ENCODE peak calls at places on chromosomes 5 and 9, in ten cellular contexts. N is GM03348; P is stimulated activated CD8-positive, alpha-beta memory T cell treated with anti-CD3 and anti-CD28 coated beads, Interleukin-12 subunit alpha, Interleukin-12 subunit beta, amount 100 ng/mL, for 1 hour; V is stimulated activated CD4-positive, alpha-beta T cell treated with anti-CD3 and anti-CD28 coated beads, Interleukin-2, amount 100 ng/mL, for 48 hours; B is globus pallidus; Y is activated T-cell treated with anti-CD3 and anti-CD28 coated beads for 1 hour; F is endodermal cell; L is brain microvascular endothelial cell; S is T-cell; G is gastrocnemius medialis. R is an unnamed sample.

GRCh38 chr9:133273819-133274218 is 1.2 kb downstream of the ABO start:
- DNase-seq in N (no peak), P (no peak), V (no peak), B (no peak), Y (no peak), F (no peak), L (no peak), S (no peak), G (no peak), R (no peak)

GRCh38 chr5:58606064-58606463 is 23.2 kb downstream of the RAB3C start:
- DNase-seq in N (no peak), P (no peak), V (no peak), B (no peak), Y (no peak), F (no peak), L (no peak), S (no peak), G (no peak), R (no peak)

GRCh38 chr9:72997387-72997995 is 44.6 kb upstream of the ALDH1A1 start:
- DNase-seq in N (no peak), P (no peak), V (no peak), B (no peak), Y (no peak), F (peak), L (no peak), S (no peak), G (no peak), R (peak)

GRCh38 chr9:99399476-99399875 is 177.4 kb downstream of the SEC61B start:
- DNase-seq in N (no peak), P (no peak), V (no peak), B (no peak), Y (no peak), F (no peak), L (no peak), S (no peak), G (no peak), R (no peak)

GRCh38 chr5:54385994-54386393 is 69.5 kb upstream of the HSPB3 start:
- DNase-seq in N (no peak), P (no peak), V (no peak), B (no peak), Y (no peak), F (no peak), L (peak), S (no peak), G (no peak), R (no peak)

GRCh38 chr5:122929980-122930379 is 84.6 kb downstream of the SNX24 start:
- DNase-seq in N (no peak), P (no peak), V (no peak), B (no peak), Y (no peak), F (no peak), L (no peak), S (no peak), G (no peak), R (no peak)

GRCh38 chr5:177983763-177984564 is 12.1 kb downstream of the PROP1 start:
- DNase-seq in N (no peak), P (no peak), V (no peak), B (no peak), Y (no peak), F (no peak), L (no peak), S (no peak), G (no peak), R (peak)

GRCh38 chr5:178227138-178227659 is 5.4 kb downstream of the PHYKPL start:
- DNase-seq in N (no peak), P (no peak), V (no peak), B (no peak), Y (no peak), F (no peak), L (peak), S (no peak), G (no peak), R (no peak)

GRCh38 chr5:122907238-122907637 is 61.8 kb downstream of the SNX24 start:
- DNase-seq in N (peak), P (no peak), V (no peak), B (no peak), Y (no peak), F (no peak), L (peak), S (no peak), G (no peak), R (no peak)

GRCh38 chr5:143114481-143114880 is 289.0 kb downstream of the NR3C1 start:
- DNase-seq in N (no peak), P (no peak), V (no peak), B (no peak), Y (no peak), F (no peak), L (no peak), S (no peak), G (no peak), R (no peak)

GRCh38 chr9:82783045-82783444 is 279.9 kb downstream of the RASEF start:
- DNase-seq in N (no peak), P (no peak), V (no peak), B (no peak), Y (no peak), F (no peak), L (no peak), S (no peak), G (no peak), R (no peak)

GRCh38 chr9:134375011-134375390 is 48.7 kb downstream of the RXRA start:
- DNase-seq in N (peak), P (no peak), V (no peak), B (no peak), Y (no peak), F (no peak), L (no peak), S (no peak), G (peak), R (peak)

GRCh38 chr5:140549237-140550144 is 2.0 kb downstream of the EIF4EBP3 start:
- DNase-seq in N (peak), P (no peak), V (no peak), B (peak), Y (no peak), F (peak), L (peak), S (no peak), G (peak), R (peak)

GRCh38 chr9:38117646-38118045 is 48.6 kb upstream of the SHB start:
- DNase-seq in N (no peak), P (no peak), V (no peak), B (no peak), Y (no peak), F (no peak), L (no peak), S (no peak), G (no peak), R (no peak)

GRCh38 chr9:120978987-120979386 is 52.4 kb upstream of the TRAF1 start:
- DNase-seq in N (no peak), P (no peak), V (no peak), B (no peak), Y (no peak), F (no peak), L (no peak), S (no peak), G (no peak), R (no peak)

GRCh38 chr9:89850153-89850552 is 245.3 kb downstream of the GADD45G start:
- DNase-seq in N (no peak), P (no peak), V (no peak), B (no peak), Y (no peak), F (peak), L (no peak), S (no peak), G (no peak), R (no peak)

GRCh38 chr5:79640571-79641055 is 28.4 kb downstream of the TENT2 start:
- DNase-seq in N (no peak), P (no peak), V (no peak), B (no peak), Y (no peak), F (no peak), L (no peak), S (no peak), G (no peak), R (no peak)

GRCh38 chr5:13932561-13932960 is 11.9 kb downstream of the DNAH5 start:
- DNase-seq in N (no peak), P (no peak), V (no peak), B (no peak), Y (no peak), F (no peak), L (no peak), S (no peak), G (no peak), R (no peak)

GRCh38 chr5:132655821-132656773 is 1.9 kb upstream of the IL13 start:
- DNase-seq in N (peak), P (no peak), V (no peak), B (peak), Y (no peak), F (peak), L (no peak), S (peak), G (no peak), R (peak)

GRCh38 chr9:35521708-35522107 is 31.8 kb downstream of the RUSC2 start:
- DNase-seq in N (peak), P (no peak), V (no peak), B (no peak), Y (no peak), F (no peak), L (peak), S (no peak), G (peak), R (no peak)

GRCh38 chr5:66454186-66455078 is 141.8 kb upstream of the MAST4 start:
- DNase-seq in N (peak), P (no peak), V (no peak), B (no peak), Y (no peak), F (no peak), L (peak), S (no peak), G (no peak), R (no peak)

GRCh38 chr9:16245756-16246440 is 624.6 kb downstream of the BNC2 start:
- DNase-seq in N (peak), P (no peak), V (no peak), B (no peak), Y (no peak), F (no peak), L (no peak), S (no peak), G (no peak), R (no peak)

GRCh38 chr9:5994486-5994885 is 20.9 kb downstream of the RANBP6 start:
- DNase-seq in N (no peak), P (no peak), V (no peak), B (no peak), Y (no peak), F (no peak), L (no peak), S (no peak), G (no peak), R (no peak)

GRCh38 chr9:78026947-78027346 is 4.7 kb downstream of the GNAQ start:
- DNase-seq in N (peak), P (no peak), V (no peak), B (no peak), Y (no peak), F (no peak), L (no peak), S (no peak), G (no peak), R (no peak)

GRCh38 chr9:34581318-34581717 is 8.2 kb downstream of the CNTFR start:
- DNase-seq in N (no peak), P (no peak), V (no peak), B (no peak), Y (no peak), F (no peak), L (no peak), S (no peak), G (no peak), R (no peak)

GRCh38 chr5:159010611-159011497 is 88.9 kb downstream of the EBF1 start:
- DNase-seq in N (peak), P (no peak), V (no peak), B (no peak), Y (no peak), F (peak), L (peak), S (no peak), G (no peak), R (no peak)

GRCh38 chr9:90943341-90943740 is 141.7 kb downstream of the SYK start:
- DNase-seq in N (no peak), P (no peak), V (no peak), B (no peak), Y (no peak), F (no peak), L (no peak), S (no peak), G (no peak), R (no peak)

GRCh38 chr5:67361932-67362729 is 165.5 kb upstream of the CD180 start:
- DNase-seq in N (no peak), P (no peak), V (no peak), B (no peak), Y (no peak), F (no peak), L (peak), S (no peak), G (no peak), R (no peak)

GRCh38 chr9:115913666-115914065 is 239.9 kb upstream of the PAPPA start:
- DNase-seq in N (peak), P (no peak), V (no peak), B (no peak), Y (no peak), F (no peak), L (peak), S (no peak), G (no peak), R (no peak)

GRCh38 chr9:14027114-14027812 is 286.7 kb downstream of the NFIB start:
- DNase-seq in N (no peak), P (no peak), V (no peak), B (no peak), Y (no peak), F (peak), L (no peak), S (no peak), G (peak), R (peak)

GRCh38 chr5:122263352-122264030 is 48.5 kb upstream of the SNCAIP start:
- DNase-seq in N (no peak), P (no peak), V (no peak), B (no peak), Y (no peak), F (no peak), L (peak), S (no peak), G (no peak), R (no peak)

GRCh38 chr5:10635861-10636350 is 72.0 kb downstream of the ANKRD33B start:
- DNase-seq in N (no peak), P (no peak), V (no peak), B (no peak), Y (no peak), F (peak), L (no peak), S (no peak), G (no peak), R (no peak)